ENCODE peak calls at places on chromosomes 13 and 19, in eight cellular contexts. One of them, this sample, is unnamed. For H3K4me1 and H3K9me3, the result is how much of the 10 kb centered on the place peaks cover.

GRCh38 chr13:81988542-81988941 is 1647.6 kb upstream of the SPRY2 start:
- DNase-seq in left lung: no peak
- DNase-seq in endodermal cell: no peak
- DNase-seq in A549: no peak
- DNase-seq in thoracic aorta: no peak
- DNase-seq in heart left ventricle: no peak
- DNase-seq in psoas muscle: no peak
- DNase-seq in breast epithelium: no peak
- DNase-seq in this sample: no peak

GRCh38 chr13:48532146-48532472 is 771 bp downstream of the RCBTB2 start:
- DNase-seq in left lung: no peak
- DNase-seq in endodermal cell: no peak
- DNase-seq in A549: no peak
- DNase-seq in thoracic aorta: no peak
- DNase-seq in heart left ventricle: no peak
- DNase-seq in psoas muscle: no peak
- DNase-seq in breast epithelium: no peak
- DNase-seq in this sample: no peak

GRCh38 chr19:39913682-39914333 is 20.6 kb downstream of the FCGBP start:
- DNase-seq in left lung: no peak
- DNase-seq in endodermal cell: peak
- DNase-seq in A549: no peak
- DNase-seq in thoracic aorta: no peak
- DNase-seq in heart left ventricle: no peak
- DNase-seq in psoas muscle: no peak
- DNase-seq in breast epithelium: no peak
- DNase-seq in this sample: peak

GRCh38 chr19:33273881-33274662 is 28.3 kb downstream of the CEBPA start:
- DNase-seq in left lung: peak
- DNase-seq in endodermal cell: no peak
- DNase-seq in A549: no peak
- DNase-seq in thoracic aorta: peak
- DNase-seq in heart left ventricle: peak
- DNase-seq in psoas muscle: peak
- DNase-seq in breast epithelium: no peak
- DNase-seq in this sample: peak

GRCh38 chr19:54142166-54142780 is 4.7 kb downstream of the CNOT3 start:
- DNase-seq in left lung: no peak
- DNase-seq in endodermal cell: no peak
- DNase-seq in A549: no peak
- DNase-seq in thoracic aorta: no peak
- DNase-seq in heart left ventricle: no peak
- DNase-seq in psoas muscle: no peak
- DNase-seq in breast epithelium: no peak
- DNase-seq in this sample: no peak

GRCh38 chr19:20079487-20079886 is 1.7 kb downstream of the ZNF90 start:
- DNase-seq in left lung: no peak
- DNase-seq in endodermal cell: no peak
- DNase-seq in A549: no peak
- DNase-seq in thoracic aorta: no peak
- DNase-seq in heart left ventricle: no peak
- DNase-seq in psoas muscle: no peak
- DNase-seq in breast epithelium: no peak
- DNase-seq in this sample: no peak

GRCh38 chr13:50589139-50589538 is 254.4 kb downstream of the DLEU7 start:
- DNase-seq in left lung: no peak
- DNase-seq in endodermal cell: no peak
- DNase-seq in A549: no peak
- DNase-seq in thoracic aorta: no peak
- DNase-seq in heart left ventricle: no peak
- DNase-seq in psoas muscle: no peak
- DNase-seq in breast epithelium: no peak
- DNase-seq in this sample: no peak

GRCh38 chr19:5090780-5091575 is 122.1 kb downstream of the KDM4B start:
- DNase-seq in left lung: no peak
- DNase-seq in endodermal cell: no peak
- DNase-seq in A549: no peak
- DNase-seq in thoracic aorta: no peak
- DNase-seq in heart left ventricle: peak
- DNase-seq in psoas muscle: no peak
- DNase-seq in breast epithelium: no peak
- DNase-seq in this sample: peak

GRCh38 chr19:16001481-16002312 is 52.9 kb downstream of the OR10H4 start:
- DNase-seq in left lung: no peak
- DNase-seq in endodermal cell: no peak
- DNase-seq in A549: no peak
- DNase-seq in thoracic aorta: no peak
- DNase-seq in heart left ventricle: no peak
- DNase-seq in psoas muscle: no peak
- DNase-seq in breast epithelium: no peak
- DNase-seq in this sample: no peak

GRCh38 chr13:106151056-106151699 is 384.3 kb downstream of the EFNB2 start:
- DNase-seq in left lung: no peak
- DNase-seq in endodermal cell: no peak
- DNase-seq in A549: peak
- DNase-seq in thoracic aorta: no peak
- DNase-seq in heart left ventricle: no peak
- DNase-seq in psoas muscle: no peak
- DNase-seq in breast epithelium: peak
- DNase-seq in this sample: no peak

GRCh38 chr13:51000576-51001260 is 91.1 kb downstream of the RNASEH2B start:
- DNase-seq in left lung: no peak
- DNase-seq in endodermal cell: no peak
- DNase-seq in A549: no peak
- DNase-seq in thoracic aorta: no peak
- DNase-seq in heart left ventricle: peak
- DNase-seq in psoas muscle: peak
- DNase-seq in breast epithelium: peak
- DNase-seq in this sample: peak

GRCh38 chr13:36356058-36356457 is 9.9 kb upstream of the SPART start:
- DNase-seq in left lung: no peak
- DNase-seq in endodermal cell: no peak
- DNase-seq in A549: no peak
- DNase-seq in thoracic aorta: no peak
- DNase-seq in heart left ventricle: no peak
- DNase-seq in psoas muscle: no peak
- DNase-seq in breast epithelium: no peak
- DNase-seq in this sample: no peak

GRCh38 chr13:36357231-36357630 is 11.0 kb upstream of the SPART start:
- DNase-seq in left lung: no peak
- DNase-seq in endodermal cell: no peak
- DNase-seq in A549: no peak
- DNase-seq in thoracic aorta: no peak
- DNase-seq in heart left ventricle: no peak
- DNase-seq in psoas muscle: no peak
- DNase-seq in breast epithelium: no peak
- DNase-seq in this sample: no peak

GRCh38 chr13:36357692-36358091 is 11.5 kb upstream of the SPART start:
- DNase-seq in left lung: no peak
- DNase-seq in endodermal cell: no peak
- DNase-seq in A549: no peak
- DNase-seq in thoracic aorta: no peak
- DNase-seq in heart left ventricle: no peak
- DNase-seq in psoas muscle: peak
- DNase-seq in breast epithelium: no peak
- DNase-seq in this sample: peak

GRCh38 chr13:36354842-36355241 is 8.6 kb upstream of the SPART start:
- DNase-seq in left lung: no peak
- DNase-seq in endodermal cell: no peak
- DNase-seq in A549: no peak
- DNase-seq in thoracic aorta: no peak
- DNase-seq in heart left ventricle: no peak
- DNase-seq in psoas muscle: no peak
- DNase-seq in breast epithelium: no peak
- DNase-seq in this sample: no peak

DNA sequence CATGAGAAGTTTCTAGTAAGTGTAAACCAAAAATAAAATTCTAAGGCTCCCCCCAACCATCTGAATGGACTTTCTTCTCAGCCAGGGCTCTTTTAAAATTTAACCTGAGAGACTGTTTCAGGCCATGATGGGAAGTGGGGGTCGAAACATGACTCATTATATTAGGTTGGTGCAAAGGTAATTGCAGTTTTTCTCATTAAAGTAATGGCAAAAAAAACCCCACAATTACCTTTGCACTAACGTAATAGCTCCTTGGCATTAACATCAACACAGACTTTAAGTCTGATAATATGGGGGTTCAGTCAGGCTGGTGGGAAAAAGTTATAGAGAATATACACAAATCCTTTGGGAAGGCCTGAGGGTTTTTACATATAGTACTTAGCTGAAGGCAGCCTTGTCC is 9.4 kb upstream of the SPART start:
- DNase-seq in left lung: no peak
- DNase-seq in endodermal cell: no peak
- DNase-seq in A549: no peak
- DNase-seq in thoracic aorta: no peak
- DNase-seq in heart left ventricle: no peak
- DNase-seq in psoas muscle: no peak
- DNase-seq in breast epithelium: no peak
- DNase-seq in this sample: no peak
- H3K4me1 ChIP-seq in left lung: under half
- H3K4me1 ChIP-seq in endodermal cell: under half
- H3K4me1 ChIP-seq in A549: under half
- H3K4me1 ChIP-seq in thoracic aorta: under half
- H3K4me1 ChIP-seq in heart left ventricle: under half
- H3K4me1 ChIP-seq in psoas muscle: under half
- H3K4me1 ChIP-seq in breast epithelium: under half
- H3K4me1 ChIP-seq in this sample: under half

GRCh38 chr13:110123041-110123809 is 183.7 kb downstream of the COL4A1 start:
- DNase-seq in left lung: no peak
- DNase-seq in endodermal cell: peak
- DNase-seq in A549: no peak
- DNase-seq in thoracic aorta: no peak
- DNase-seq in heart left ventricle: no peak
- DNase-seq in psoas muscle: no peak
- DNase-seq in breast epithelium: peak
- DNase-seq in this sample: no peak

GRCh38 chr13:110126391-110126961 is 180.5 kb downstream of the COL4A1 start:
- DNase-seq in left lung: no peak
- DNase-seq in endodermal cell: peak
- DNase-seq in A549: no peak
- DNase-seq in thoracic aorta: no peak
- DNase-seq in heart left ventricle: peak
- DNase-seq in psoas muscle: peak
- DNase-seq in breast epithelium: peak
- DNase-seq in this sample: no peak

GRCh38 chr13:110124201-110124600 is 182.8 kb downstream of the COL4A1 start:
- DNase-seq in left lung: no peak
- DNase-seq in endodermal cell: no peak
- DNase-seq in A549: no peak
- DNase-seq in thoracic aorta: no peak
- DNase-seq in heart left ventricle: no peak
- DNase-seq in psoas muscle: no peak
- DNase-seq in breast epithelium: no peak
- DNase-seq in this sample: no peak

GRCh38 chr13:110125613-110126272 is 181.2 kb downstream of the COL4A1 start:
- DNase-seq in left lung: no peak
- DNase-seq in endodermal cell: no peak
- DNase-seq in A549: no peak
- DNase-seq in thoracic aorta: no peak
- DNase-seq in heart left ventricle: no peak
- DNase-seq in psoas muscle: no peak
- DNase-seq in breast epithelium: no peak
- DNase-seq in this sample: no peak

DNA sequence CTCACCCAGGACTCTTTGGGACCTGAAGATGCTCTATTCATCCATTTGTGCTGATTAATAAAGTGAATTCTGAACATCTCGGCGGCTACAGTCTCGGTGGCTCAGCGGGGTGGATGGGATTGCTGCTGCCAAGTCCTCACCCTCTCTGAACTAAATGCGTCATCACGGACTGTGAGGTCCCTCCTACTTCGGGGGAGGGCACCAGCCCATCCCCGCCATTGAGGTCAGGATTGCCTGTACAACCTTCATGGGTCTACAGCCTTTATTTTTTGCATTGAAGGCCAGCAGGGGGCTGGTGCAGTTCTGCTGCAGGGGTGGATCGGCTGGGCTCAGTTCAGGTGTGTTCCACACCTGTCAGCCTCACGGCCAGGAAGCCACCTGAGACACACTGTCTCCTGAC is 181.8 kb downstream of the COL4A1 start:
- DNase-seq in left lung: no peak
- DNase-seq in endodermal cell: no peak
- DNase-seq in A549: no peak
- DNase-seq in thoracic aorta: no peak
- DNase-seq in heart left ventricle: no peak
- DNase-seq in psoas muscle: no peak
- DNase-seq in breast epithelium: no peak
- DNase-seq in this sample: no peak
- H3K27ac ChIP-seq in left lung: no peak
- H3K27ac ChIP-seq in endodermal cell: no peak
- H3K27ac ChIP-seq in A549: peak
- H3K27ac ChIP-seq in thoracic aorta: no peak
- H3K27ac ChIP-seq in heart left ventricle: no peak
- H3K27ac ChIP-seq in psoas muscle: peak
- H3K27ac ChIP-seq in breast epithelium: peak
- H3K27ac ChIP-seq in this sample: no peak

DNA sequence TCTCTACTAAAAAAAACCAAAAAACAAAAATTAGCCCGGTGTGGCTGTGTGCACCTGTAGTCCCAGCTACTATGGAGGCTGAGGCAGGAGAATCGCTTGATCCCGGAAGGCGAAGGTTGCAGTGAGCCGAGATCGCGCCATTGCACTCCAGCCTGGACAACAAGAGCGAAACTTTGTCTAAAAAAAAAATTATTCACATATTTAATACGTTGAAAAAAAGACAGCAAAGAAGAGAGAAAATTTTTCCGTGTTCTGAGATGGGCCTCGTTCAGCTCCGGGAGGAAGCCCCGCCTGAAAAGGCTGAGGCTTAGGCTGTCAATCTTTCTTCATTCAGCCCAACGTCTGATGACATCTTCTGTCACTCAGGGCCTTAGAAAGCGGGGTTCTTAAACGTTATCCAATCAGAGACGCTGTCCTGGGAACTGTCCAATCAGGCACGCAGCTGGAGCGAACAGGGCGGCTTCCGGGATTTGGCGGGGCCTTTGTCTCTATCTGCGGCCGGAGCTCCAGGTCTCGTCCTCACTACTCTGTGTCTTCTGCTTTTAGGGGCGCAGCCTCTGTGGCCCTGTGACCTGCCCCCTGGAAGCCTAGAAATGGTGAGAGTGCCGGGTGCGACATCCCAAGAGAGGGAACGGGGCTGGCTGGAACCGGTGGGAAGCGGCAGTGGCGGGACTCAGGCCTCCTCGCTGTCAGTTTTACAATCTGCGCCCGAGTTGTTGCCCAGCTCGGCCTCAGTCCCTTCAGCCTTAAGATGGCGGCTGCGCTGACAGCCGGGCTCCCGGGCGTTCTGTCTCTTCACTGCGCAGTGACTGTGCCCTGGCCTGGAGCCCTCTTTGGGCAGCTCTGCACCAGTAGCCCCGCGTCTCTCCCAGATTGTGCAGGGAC is at the start of gene ZNF726:
- DNase-seq in left lung: peak
- DNase-seq in endodermal cell: no peak
- DNase-seq in A549: peak
- DNase-seq in thoracic aorta: peak
- DNase-seq in heart left ventricle: peak
- DNase-seq in psoas muscle: peak
- DNase-seq in breast epithelium: peak
- DNase-seq in this sample: peak
- H3K9me3 ChIP-seq in left lung: under half
- H3K9me3 ChIP-seq in endodermal cell: under half
- H3K9me3 ChIP-seq in A549: half or more
- H3K9me3 ChIP-seq in thoracic aorta: under half
- H3K9me3 ChIP-seq in heart left ventricle: under half
- H3K9me3 ChIP-seq in psoas muscle: under half
- H3K9me3 ChIP-seq in breast epithelium: under half
- H3K9me3 ChIP-seq in this sample: under half

GRCh38 chr19:47434088-47434487 is 14.8 kb upstream of the MEIS3 start:
- DNase-seq in left lung: no peak
- DNase-seq in endodermal cell: no peak
- DNase-seq in A549: no peak
- DNase-seq in thoracic aorta: no peak
- DNase-seq in heart left ventricle: no peak
- DNase-seq in psoas muscle: no peak
- DNase-seq in breast epithelium: no peak
- DNase-seq in this sample: no peak
- H3K4me1 ChIP-seq in left lung: under half
- H3K4me1 ChIP-seq in endodermal cell: under half
- H3K4me1 ChIP-seq in A549: under half
- H3K4me1 ChIP-seq in thoracic aorta: under half
- H3K4me1 ChIP-seq in heart left ventricle: under half
- H3K4me1 ChIP-seq in psoas muscle: under half
- H3K4me1 ChIP-seq in breast epithelium: under half
- H3K4me1 ChIP-seq in this sample: under half